ENCODE peak calls at places on chromosomes 3 and 15, in four cellular contexts. K is fibroblast of the aortic adventitia, O is Peyer's patch, W is prostate gland. T is an unnamed sample.

GRCh38 chr15:89514596-89515406 is 18.4 kb upstream of the RHCG start:
- DNase-seq in O (no peak), K (no peak), W (peak), T (peak)

GRCh38 chr15:45635191-45635638 is 386 bp downstream of the SQOR start:
- DNase-seq in K (peak), O (peak), W (peak), T (no peak)

GRCh38 chr3:195251336-195252065 is 19.5 kb downstream of the XXYLT1 start:
- DNase-seq in O (no peak), K (no peak), W (peak), T (no peak)

GRCh38 chr15:40871749-40872617 is 2.1 kb downstream of the RHOV start:
- DNase-seq in O (no peak), W (peak), K (no peak), T (no peak)

GRCh38 chr15:79523266-79523665 is 91.1 kb downstream of the MINAR1 start:
- DNase-seq in O (no peak), W (no peak), K (no peak), T (peak)

GRCh38 chr3:185560676-185561075 is 8.3 kb upstream of the LIPH start:
- DNase-seq in O (no peak), K (no peak), W (no peak), T (no peak)

GRCh38 chr3:154095832-154096421 is 25.3 kb upstream of the ARHGEF26 start:
- DNase-seq in K (peak), O (no peak), W (no peak), T (peak)

GRCh38 chr3:95277614-95278013 is 1214.8 kb downstream of the NSUN3 start:
- DNase-seq in O (no peak), W (no peak), K (no peak), T (no peak)

GRCh38 chr3:132283440-132283839 is 33.8 kb upstream of the ACP3 start:
- DNase-seq in O (no peak), W (no peak), K (no peak), T (peak)

GRCh38 chr15:66901336-66902100 is 163.9 kb upstream of the SMAD3 start:
- DNase-seq in K (peak), O (no peak), W (no peak), T (peak)

GRCh38 chr3:169246158-169246557 is 417.4 kb downstream of the MECOM start:
- DNase-seq in K (no peak), O (no peak), W (no peak), T (no peak)

GRCh38 chr3:100879445-100879844 is 113.8 kb downstream of the ABI3BP start:
- DNase-seq in O (no peak), W (no peak), K (no peak), T (no peak)

GRCh38 chr3:111338059-111338698 is 203.8 kb upstream of the CD96 start:
- DNase-seq in K (peak), O (no peak), W (peak), T (peak)

GRCh38 chr3:56861511-56861910 is 59.8 kb upstream of the ARHGEF3 start:
- DNase-seq in K (no peak), W (no peak), O (no peak), T (no peak)
- H3K4me3 ChIP-seq in K (no peak), W (no peak), O (no peak), T (no peak)

GRCh38 chr3:139231555-139232281 is 112.1 kb upstream of the MRPS22 start:
- DNase-seq in K (no peak), W (no peak), O (no peak), T (no peak)
- TF ChIP-seq CTCF in K (no peak), W (no peak), O (no peak), T (no peak)

DNA sequence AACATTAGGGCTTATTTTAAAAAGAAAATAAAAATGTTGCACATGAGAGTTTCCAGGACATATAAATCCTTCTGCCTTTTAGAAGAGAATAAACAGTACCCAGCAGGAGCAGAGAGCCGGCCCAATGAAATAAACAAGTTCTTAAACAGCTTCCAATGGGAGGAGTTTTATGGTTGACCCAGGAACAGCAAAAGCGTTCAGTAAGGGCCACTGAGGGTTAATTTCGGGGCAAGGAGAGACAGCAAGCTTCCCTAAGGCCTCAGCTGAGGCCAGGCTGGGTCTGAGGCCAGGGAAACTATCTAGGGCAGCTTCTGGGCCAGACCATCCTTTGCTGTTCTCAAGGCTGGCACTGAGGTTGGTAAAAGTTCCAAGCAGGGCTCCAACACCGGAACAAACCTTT is 3.4 kb downstream of the PDZRN3 start:
- DNase-seq in K (peak), O (no peak), W (peak), T (peak)
- H3K4me3 ChIP-seq in K (peak), O (peak), W (peak), T (peak)

GRCh38 chr3:124033360-124034015 is 41.6 kb upstream of the ROPN1 start:
- DNase-seq in K (no peak), O (no peak), W (no peak), T (no peak)
- TF ChIP-seq CTCF in K (no peak), O (no peak), W (no peak), T (no peak)

GRCh38 chr3:15801298-15801697 is 3.5 kb upstream of the ANKRD28 start:
- DNase-seq in W (no peak), K (no peak), O (no peak), T (no peak)

GRCh38 chr3:15805756-15806266 is 8.0 kb upstream of the ANKRD28 start:
- DNase-seq in W (no peak), O (no peak), K (peak), T (peak)

GRCh38 chr3:15800780-15801179 is 3.0 kb upstream of the ANKRD28 start:
- DNase-seq in O (no peak), W (no peak), K (peak), T (peak)

GRCh38 chr3:15803913-15804312 is 6.1 kb upstream of the ANKRD28 start:
- DNase-seq in O (no peak), W (no peak), K (no peak), T (no peak)

GRCh38 chr3:15804553-15805095 is 6.8 kb upstream of the ANKRD28 start:
- DNase-seq in O (no peak), K (no peak), W (no peak), T (no peak)
- H3K4me3 ChIP-seq in O (no peak), K (no peak), W (no peak), T (no peak)

T was measured in fibroblast of villous mesenchyme.